ENCODE peak calls at places on chromosomes 2 and 18, in six cellular contexts. One of them, this sample, is unnamed.

GRCh38 chr18:46497129-46497528 is 159.9 kb downstream of the LOXHD1 start:
- DNase-seq in activated gamma-delta T cell treated with Interleukin-2 at 50 U/mL for 16 hours: no peak
- DNase-seq in choroid plexus epithelial cell: peak; percentile 35
- DNase-seq in Right ventricle myocardium superior: no peak
- DNase-seq in upper lobe of right lung: no peak
- DNase-seq in AG09309: no peak
- DNase-seq in this sample: peak; percentile 19

GRCh38 chr2:3754280-3754679 is 50.9 kb downstream of the DCDC2C start:
- DNase-seq in activated gamma-delta T cell treated with Interleukin-2 at 50 U/mL for 16 hours: no peak
- DNase-seq in choroid plexus epithelial cell: no peak
- DNase-seq in Right ventricle myocardium superior: no peak
- DNase-seq in upper lobe of right lung: no peak
- DNase-seq in AG09309: no peak
- DNase-seq in this sample: no peak

GRCh38 chr2:63735263-63735662 is 106.4 kb upstream of the UGP2 start:
- DNase-seq in activated gamma-delta T cell treated with Interleukin-2 at 50 U/mL for 16 hours: no peak
- DNase-seq in choroid plexus epithelial cell: peak; percentile 61
- DNase-seq in Right ventricle myocardium superior: no peak
- DNase-seq in upper lobe of right lung: no peak
- DNase-seq in AG09309: no peak
- DNase-seq in this sample: peak; percentile 52

GRCh38 chr2:148132400-148132799 is 111.5 kb downstream of the MBD5 start:
- DNase-seq in activated gamma-delta T cell treated with Interleukin-2 at 50 U/mL for 16 hours: no peak
- DNase-seq in choroid plexus epithelial cell: peak; percentile 79
- DNase-seq in Right ventricle myocardium superior: no peak
- DNase-seq in upper lobe of right lung: no peak
- DNase-seq in AG09309: peak; percentile 14
- DNase-seq in this sample: peak; percentile 42

GRCh38 chr18:65221736-65222135 is 529.1 kb upstream of the CDH7 start:
- DNase-seq in activated gamma-delta T cell treated with Interleukin-2 at 50 U/mL for 16 hours: no peak
- DNase-seq in choroid plexus epithelial cell: no peak
- DNase-seq in Right ventricle myocardium superior: no peak
- DNase-seq in upper lobe of right lung: no peak
- DNase-seq in AG09309: no peak
- DNase-seq in this sample: no peak

GRCh38 chr2:240702640-240703011 is 11.0 kb downstream of the AQP12A start:
- DNase-seq in activated gamma-delta T cell treated with Interleukin-2 at 50 U/mL for 16 hours: no peak
- DNase-seq in choroid plexus epithelial cell: no peak
- DNase-seq in Right ventricle myocardium superior: no peak
- DNase-seq in upper lobe of right lung: no peak
- DNase-seq in AG09309: no peak
- DNase-seq in this sample: no peak

GRCh38 chr2:49174755-49175154 is 20.4 kb upstream of the FSHR start:
- DNase-seq in activated gamma-delta T cell treated with Interleukin-2 at 50 U/mL for 16 hours: no peak
- DNase-seq in choroid plexus epithelial cell: no peak
- DNase-seq in Right ventricle myocardium superior: no peak
- DNase-seq in upper lobe of right lung: no peak
- DNase-seq in AG09309: no peak
- DNase-seq in this sample: no peak

GRCh38 chr2:102147935-102148334 is 5.4 kb downstream of the IL1R1 start:
- DNase-seq in activated gamma-delta T cell treated with Interleukin-2 at 50 U/mL for 16 hours: no peak
- DNase-seq in choroid plexus epithelial cell: peak; percentile 79
- DNase-seq in Right ventricle myocardium superior: no peak
- DNase-seq in upper lobe of right lung: no peak
- DNase-seq in AG09309: no peak
- DNase-seq in this sample: peak; percentile 58